ENCODE peak calls at places on chromosomes 6 and 20, in ten cellular contexts. J is activated CD4-positive, CD25-positive, alpha-beta regulatory T cell; M is NCI-H2081; E is OCI-LY7; Z is AG08395; R is HepG2; D is stimulated activated naive B cell treated with anti-CD40 and anti-IgM and Interleukin-4, amounts not matched to agents 10 μg/mL and 1 μg/mL and 100 μg/mL, for 72 hours; W is ureter; T is ovary; F is stimulated activated CD4-positive, alpha-beta T cell treated with anti-CD3 and anti-CD28 coated beads, Interleukin-15, amount 100 ng/mL, for 1 hour. B is an unnamed sample.

GRCh38 chr20:56003966-56004365 is 1.4 kb downstream of the CBLN4 start:
- DNase-seq in T (peak), D (no peak), E (no peak), Z (no peak), J (no peak), M (no peak), F (no peak), W (no peak), R (no peak), B (no peak)

GRCh38 chr6:169837529-169838250 is 86.3 kb downstream of the ERMARD start:
- DNase-seq in F (no peak), M (no peak), T (no peak), J (no peak), Z (no peak), W (no peak), E (no peak), D (no peak), R (no peak), B (no peak)

GRCh38 chr20:32385541-32385940 is 27.4 kb downstream of the ASXL1 start:
- DNase-seq in M (no peak), E (no peak), R (no peak), J (no peak), D (no peak), W (no peak), T (no peak), Z (no peak), F (no peak), B (no peak)

GRCh38 chr6:84193140-84193708 is 34.2 kb downstream of the CEP162 start:
- DNase-seq in R (no peak), W (no peak), M (no peak), T (no peak), E (no peak), F (no peak), Z (peak), J (no peak), D (no peak), B (no peak)

GRCh38 chr6:28357036-28357435 is 7.3 kb downstream of the ZKSCAN3 start:
- DNase-seq in Z (no peak), R (no peak), W (no peak), F (no peak), D (no peak), M (no peak), E (peak), T (no peak), J (no peak), B (no peak)

GRCh38 chr20:34420146-34420545 is 57.1 kb downstream of the ITCH start:
- DNase-seq in W (no peak), J (no peak), R (no peak), E (no peak), Z (no peak), F (no peak), T (no peak), D (no peak), M (peak), B (no peak)

GRCh38 chr20:8389381-8390368 is 257.6 kb downstream of the PLCB1 start:
- DNase-seq in T (no peak), D (no peak), E (peak), W (no peak), F (no peak), M (peak), R (peak), J (no peak), Z (peak), B (no peak)

GRCh38 chr6:144543006-144543871 is 258.1 kb downstream of the UTRN start:
- DNase-seq in M (no peak), T (no peak), F (no peak), R (no peak), D (no peak), Z (peak), E (no peak), W (no peak), J (no peak), B (no peak)

GRCh38 chr6:159117541-159117940 is 51.7 kb upstream of the FNDC1 start:
- DNase-seq in T (no peak), J (no peak), W (no peak), D (peak), R (no peak), Z (no peak), E (peak), F (no peak), M (no peak), B (no peak)

GRCh38 chr20:41249371-41249770 is 68.2 kb downstream of the ZHX3 start:
- DNase-seq in D (peak), J (no peak), Z (peak), F (no peak), T (peak), E (no peak), R (no peak), M (no peak), W (peak), B (no peak)

GRCh38 chr6:33692760-33693158 is 18.7 kb downstream of the UQCC2 start:
- DNase-seq in M (no peak), D (peak), Z (peak), W (no peak), R (no peak), T (no peak), J (no peak), F (peak), E (no peak), B (peak)

GRCh38 chr6:10413850-10414765 is 766 bp downstream of the TFAP2A start:
- DNase-seq in T (no peak), F (no peak), W (peak), R (no peak), D (no peak), Z (peak), E (no peak), M (peak), J (no peak), B (no peak)

GRCh38 chr20:38434310-38434741 is 802 bp downstream of the SNHG17 start:
- DNase-seq in F (peak), D (peak), M (peak), E (peak), R (no peak), W (no peak), Z (no peak), J (peak), T (no peak), B (no peak)

GRCh38 chr6:15322781-15323536 is 77.1 kb downstream of the JARID2 start:
- DNase-seq in T (no peak), W (no peak), R (no peak), M (no peak), D (no peak), F (no peak), Z (peak), J (no peak), E (no peak), B (no peak)

B was measured in activated CD8-positive, alpha-beta memory T cell treated with anti-CD3 and anti-CD28 coated beads for 1 hour.